ENCODE peak calls at places on chromosomes 5 and 9, in six cellular contexts. G, W, X, V, R and Y are unnamed samples.

GRCh38 chr5:36459191-36460135 is 146.9 kb upstream of the SLC1A3 start:
- DNase-seq in V (no peak), X (no peak), G (no peak), R (no peak), W (no peak), Y (no peak)

GRCh38 chr5:124700333-124700732 is 46.1 kb downstream of the ZNF608 start:
- DNase-seq in W (no peak), X (no peak), G (no peak), V (no peak), R (no peak), Y (no peak)

GRCh38 chr5:155024015-155024414 is 10.5 kb downstream of the KIF4B start:
- DNase-seq in G (no peak), V (no peak), R (no peak), W (no peak), X (no peak), Y (no peak)

GRCh38 chr9:131678499-131679111 is 61.3 kb downstream of the RAPGEF1 start:
- DNase-seq in X (peak; percentile 79), W (peak; percentile 53), V (peak; percentile 85), G (peak; percentile 60), R (peak; percentile 58), Y (peak; percentile 54)

GRCh38 chr9:130661461-130662098 is 2.8 kb upstream of the PRDM12 start:
- DNase-seq in R (no peak), W (no peak), G (no peak), V (no peak), X (no peak), Y (no peak)

GRCh38 chr9:131387394-131387793 is 6.5 kb upstream of the PRRC2B start:
- DNase-seq in V (no peak), X (no peak), G (no peak), R (no peak), W (no peak), Y (no peak)

GRCh38 chr5:22295832-22296231 is 557.3 kb downstream of the CDH12 start:
- DNase-seq in R (no peak), X (no peak), G (no peak), W (no peak), V (no peak), Y (no peak)

GRCh38 chr5:73974871-73975351 is 348.9 kb downstream of the ARHGEF28 start:
- DNase-seq in R (no peak), X (peak; percentile 59), V (no peak), G (no peak), W (no peak), Y (no peak)

GRCh38 chr9:136831002-136831719 is 11.1 kb upstream of the AJM1 start:
- DNase-seq in G (no peak), X (no peak), W (no peak), R (no peak), V (no peak), Y (no peak)

GRCh38 chr5:132391247-132391646 is 21.7 kb downstream of the SLC22A5 start:
- DNase-seq in V (no peak), X (no peak), W (no peak), R (no peak), G (no peak), Y (no peak)

GRCh38 chr5:115579216-115579615 is 23.1 kb downstream of the TICAM2 start:
- DNase-seq in G (no peak), W (no peak), X (no peak), R (no peak), V (no peak), Y (no peak)

GRCh38 chr9:132752877-132753592 is 82.8 kb downstream of the GTF3C4 start:
- DNase-seq in G (no peak), W (no peak), R (no peak), X (no peak), V (no peak), Y (no peak)

GRCh38 chr5:41748631-41749030 is 121.6 kb downstream of the OXCT1 start:
- DNase-seq in V (no peak), G (no peak), W (no peak), X (no peak), R (no peak), Y (no peak)

GRCh38 chr9:650362-650761 is 191.1 kb upstream of the DMRT1 start:
- DNase-seq in V (no peak), G (no peak), R (no peak), W (no peak), X (no peak), Y (no peak)

GRCh38 chr9:649128-650074 is 192.1 kb upstream of the DMRT1 start:
- DNase-seq in G (no peak), R (no peak), W (no peak), V (no peak), X (no peak), Y (no peak)

GRCh38 chr9:652896-653295 is 188.6 kb upstream of the DMRT1 start:
- DNase-seq in V (no peak), X (peak; percentile 53), G (no peak), R (no peak), W (no peak), Y (peak; percentile 44)

GRCh38 chr9:651372-651771 is 190.1 kb upstream of the DMRT1 start:
- DNase-seq in R (no peak), G (no peak), V (no peak), W (no peak), X (no peak), Y (no peak)

GRCh38 chr9:647522-647921 is 194.0 kb upstream of the DMRT1 start:
- DNase-seq in X (no peak), V (no peak), G (no peak), R (no peak), W (no peak), Y (no peak)
- H3K4me1 ChIP-seq in X (no peaks in the 10 kb centered on the region), V (peaks cover 22% of the 10 kb centered on the region), G (no peaks in the 10 kb centered on the region), R (no peaks in the 10 kb centered on the region), W (peaks cover 18% of the 10 kb centered on the region), Y (peaks cover 32% of the 10 kb centered on the region)

DNA sequence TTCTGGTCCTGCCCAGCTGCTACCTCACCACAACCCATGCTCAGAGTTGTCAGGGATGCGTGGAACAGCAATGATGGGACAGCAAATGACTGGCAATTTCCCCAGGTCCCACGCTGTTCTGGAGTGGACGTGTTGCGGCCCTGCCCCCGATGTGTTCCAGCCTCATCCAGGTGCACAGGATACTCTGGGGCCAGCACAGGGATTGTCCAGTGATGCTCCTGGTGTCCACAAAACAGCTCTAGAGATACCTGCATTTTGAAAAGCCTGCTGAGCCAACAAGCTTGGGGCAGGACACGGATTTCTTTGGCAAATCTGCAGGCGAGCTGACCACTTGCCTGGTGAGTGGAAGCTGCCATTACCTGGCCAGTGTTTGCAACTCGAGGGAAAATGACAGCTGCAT is 88.7 kb downstream of the ANKRD33B start:
- DNase-seq in X (no peak), V (no peak), W (no peak), R (no peak), G (no peak), Y (no peak)
- TF ChIP-seq POLR2A in X (no peak), V (no peak), W (no peak), R (no peak), G (no peak), Y (no peak)

DNA sequence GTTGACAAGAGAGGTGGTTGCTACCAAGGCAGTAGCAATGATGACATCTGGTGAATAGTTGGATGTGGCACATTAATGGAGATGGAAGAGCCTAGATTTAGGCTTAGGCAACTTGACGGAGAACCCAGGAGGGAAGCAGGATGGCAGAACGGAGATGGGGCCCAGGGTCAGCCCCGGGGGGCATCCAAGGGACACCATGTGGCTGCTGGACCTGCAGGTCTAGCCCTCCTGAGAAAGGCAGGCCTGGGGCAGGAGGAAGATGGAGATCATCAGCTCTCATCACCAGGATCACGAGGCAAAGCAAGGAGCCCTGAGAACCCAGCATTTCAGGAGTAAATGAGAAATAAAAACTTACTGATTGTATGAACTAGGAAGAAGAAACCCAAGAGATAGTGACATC is 216.2 kb downstream of the AUH start:
- DNase-seq in W (no peak), G (no peak), R (no peak), V (no peak), X (no peak), Y (no peak)
- H3K4me1 ChIP-seq in W (no peaks in the 10 kb centered on the region), G (no peaks in the 10 kb centered on the region), R (no peaks in the 10 kb centered on the region), V (peaks cover 15% of the 10 kb centered on the region), X (no peaks in the 10 kb centered on the region), Y (no peaks in the 10 kb centered on the region)

GRCh38 chr9:19232830-19233194 is 2.3 kb downstream of the DENND4C start:
- DNase-seq in R (no peak), X (peak; percentile 13), V (no peak), G (no peak), W (no peak), Y (no peak)

GRCh38 chr9:19230356-19231125 is at the start of gene DENND4C:
- DNase-seq in G (peak; percentile 85), X (peak; percentile 90), V (peak; percentile 90), W (peak; percentile 90), R (peak; percentile 84), Y (peak; percentile 82)

GRCh38 chr9:19231126-19232035 is 888 bp downstream of the DENND4C start:
- DNase-seq in G (no peak), X (no peak), R (peak; percentile 23), V (peak; percentile 72), W (peak; percentile 58), Y (no peak)

GRCh38 chr9:19232117-19232829 is 1.8 kb downstream of the DENND4C start:
- DNase-seq in X (no peak), G (no peak), V (no peak), W (no peak), R (no peak), Y (no peak)

DNA sequence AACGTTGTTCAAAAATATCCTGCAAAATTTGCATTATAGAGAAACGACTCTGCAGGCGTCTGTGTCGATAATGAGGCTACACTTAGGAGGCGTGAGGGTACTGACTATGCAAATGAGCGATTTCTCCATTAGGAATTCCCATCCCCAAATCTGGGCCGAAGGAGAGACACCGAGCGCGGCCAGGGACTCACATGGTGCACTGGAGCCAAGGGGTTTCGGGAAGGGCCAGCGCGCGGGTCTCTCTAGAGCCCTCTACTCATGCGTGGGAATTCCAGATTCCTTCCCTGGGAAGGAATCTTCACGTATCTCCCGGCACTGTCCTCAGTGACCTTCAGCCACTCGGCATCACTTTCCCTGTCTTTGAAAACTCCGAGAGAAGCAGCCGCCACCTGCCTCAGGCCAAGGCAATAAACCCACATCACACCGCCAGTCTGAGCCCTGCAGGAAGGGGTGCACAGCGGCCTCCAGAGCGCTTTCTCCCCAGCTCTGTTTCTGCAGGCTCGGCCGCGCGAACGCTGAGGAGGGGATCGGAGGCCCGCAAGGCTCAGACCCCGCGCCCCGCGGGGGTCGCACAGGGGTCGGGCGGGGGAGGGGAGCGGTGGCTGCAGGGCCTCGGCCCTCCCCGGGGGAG is 653 bp upstream of the DENND4C start:
- DNase-seq in V (peak; percentile 83), R (no peak), G (no peak), W (peak; percentile 79), X (no peak), Y (peak; percentile 23)
- TF ChIP-seq POLR2A in V (no peak), R (no peak), G (no peak), W (no peak), X (no peak), Y (no peak)